ENCODE peak calls at places on chromosomes 16 and 17, in five cellular contexts. F is A549, Y is OCI-LY7, C is kidney, O is tibial nerve. A is an unnamed sample. For H3K4me1, the result is how much of the 10 kb centered on the place peaks cover.

GRCh38 chr17:75288784-75289121 is 480 bp downstream of the SLC25A19 start:
- DNase-seq in Y (peak), O (no peak), C (no peak), F (peak), A (no peak)

GRCh38 chr16:29765167-29766032 is 12.7 kb upstream of the ZG16 start:
- DNase-seq in O (no peak), F (no peak), Y (no peak), C (no peak), A (peak)

GRCh38 chr17:81508639-81509047 is 4.0 kb downstream of the ACTG1 start:
- DNase-seq in C (no peak), F (no peak), Y (peak), O (no peak), A (no peak)

GRCh38 chr17:48578616-48579560 is 738 bp upstream of the HOXB4 start:
- DNase-seq in F (no peak), Y (no peak), C (peak), O (no peak), A (no peak)

GRCh38 chr17:59331929-59332889 is 754 bp downstream of the YPEL2 start:
- DNase-seq in C (peak), O (no peak), Y (peak), F (no peak), A (peak)

GRCh38 chr17:67469208-67469980 is 92.3 kb downstream of the PITPNC1 start:
- DNase-seq in Y (no peak), F (no peak), O (no peak), C (no peak), A (no peak)

GRCh38 chr17:63024716-63025115 is 58.7 kb downstream of the TANC2 start:
- DNase-seq in C (no peak), F (no peak), Y (no peak), O (no peak), A (no peak)

GRCh38 chr17:42019509-42020404 is at the start of gene NKIRAS2:
- DNase-seq in Y (peak), C (peak), O (peak), F (peak), A (peak)

GRCh38 chr17:17789828-17790672 is 46.7 kb downstream of the SREBF1 start:
- DNase-seq in F (no peak), O (no peak), C (no peak), Y (no peak), A (peak)

GRCh38 chr17:31394544-31394943 is 3.1 kb downstream of the RAB11FIP4 start:
- DNase-seq in Y (peak), C (no peak), O (no peak), F (no peak), A (peak)

GRCh38 chr17:27818311-27819170 is 18.2 kb upstream of the NOS2 start:
- DNase-seq in C (no peak), Y (no peak), O (no peak), F (no peak), A (no peak)

DNA sequence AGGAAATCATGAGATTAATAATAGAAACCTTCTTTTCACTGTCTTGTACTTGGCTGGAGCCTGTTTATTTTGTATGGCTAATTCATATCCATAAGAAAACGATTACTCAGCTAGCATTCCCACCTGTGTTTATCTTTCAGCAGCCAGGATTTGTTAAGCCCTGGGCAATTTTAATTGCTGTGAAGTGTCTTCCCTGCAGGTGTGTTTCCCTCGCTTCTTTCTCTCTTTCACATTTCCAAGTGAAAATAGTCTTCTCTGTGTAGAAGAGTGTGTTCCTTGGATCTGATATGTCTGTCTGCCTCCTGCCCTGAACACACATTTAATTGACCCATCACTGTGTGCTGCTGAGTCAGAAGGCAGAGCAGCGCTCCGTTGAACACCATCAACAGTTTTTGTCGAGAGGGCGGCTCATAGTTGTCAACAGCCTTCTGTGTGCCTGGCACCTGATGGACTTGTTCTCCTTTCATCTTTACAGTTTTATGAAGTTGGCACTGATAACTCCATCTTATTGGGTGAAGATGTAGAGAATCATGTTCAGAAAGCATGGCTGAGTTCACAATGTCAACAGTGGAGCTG is 83.2 kb downstream of the SPECC1 start:
- DNase-seq in C (no peak), O (no peak), F (no peak), Y (no peak), A (no peak)
- H3K27ac ChIP-seq in C (peak), O (peak), F (no peak), Y (no peak), A (no peak)

GRCh38 chr16:11289202-11289601 is 8.1 kb upstream of the PRM1 start:
- DNase-seq in C (no peak), Y (no peak), O (no peak), F (no peak), A (no peak)

GRCh38 chr16:11280616-11281522 is at the start of gene PRM1:
- DNase-seq in O (no peak), C (peak), F (no peak), Y (no peak), A (no peak)

GRCh38 chr16:11278681-11279628 is 2.2 kb downstream of the PRM1 start:
- DNase-seq in F (no peak), O (no peak), C (no peak), Y (no peak), A (no peak)

GRCh38 chr16:11285842-11286241 is 4.7 kb upstream of the PRM1 start:
- DNase-seq in F (no peak), O (no peak), C (no peak), Y (no peak), A (no peak)

DNA sequence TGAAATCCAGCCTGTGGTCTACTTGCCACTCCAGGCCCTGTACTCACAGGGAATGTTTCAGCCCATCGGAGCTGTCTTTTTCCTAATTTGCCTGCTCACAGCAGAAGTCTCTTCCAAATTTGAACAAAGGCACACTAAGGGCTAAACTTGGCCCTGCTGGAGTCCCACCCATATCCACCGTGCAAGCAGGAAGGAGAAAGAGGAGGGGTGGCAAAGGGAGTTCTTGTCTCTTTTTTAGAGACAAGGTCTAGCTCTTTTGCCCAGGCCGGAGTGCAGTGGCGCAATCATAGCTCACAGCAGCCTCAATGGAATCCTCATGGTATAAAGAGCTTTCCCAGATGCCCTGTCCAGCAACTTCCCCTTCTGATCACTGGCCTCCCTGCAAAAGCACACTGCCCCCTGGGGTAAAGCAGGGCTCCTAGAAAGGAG is 2.7 kb upstream of the PRM1 start:
- DNase-seq in Y (no peak), C (peak), F (no peak), O (no peak), A (no peak)
- H3K4me1 ChIP-seq in Y (under half), C (under half), F (under half), O (under half), A (under half)

GRCh38 chr16:17365591-17366298 is 105.0 kb downstream of the XYLT1 start:
- DNase-seq in Y (no peak), F (no peak), C (no peak), O (no peak), A (no peak)

GRCh38 chr16:17364319-17365210 is 106.2 kb downstream of the XYLT1 start:
- DNase-seq in F (no peak), C (no peak), Y (no peak), O (no peak), A (peak)

GRCh38 chr16:17366299-17366961 is 104.3 kb downstream of the XYLT1 start:
- DNase-seq in F (no peak), Y (no peak), C (no peak), O (no peak), A (no peak)

GRCh38 chr16:17367034-17367433 is 103.7 kb downstream of the XYLT1 start:
- DNase-seq in Y (peak), F (no peak), C (no peak), O (no peak), A (no peak)

GRCh38 chr16:17365211-17365541 is 105.6 kb downstream of the XYLT1 start:
- DNase-seq in Y (no peak), O (no peak), F (no peak), C (no peak), A (no peak)
- H3K27ac ChIP-seq in Y (no peak), O (no peak), F (no peak), C (no peak), A (no peak)

DNA sequence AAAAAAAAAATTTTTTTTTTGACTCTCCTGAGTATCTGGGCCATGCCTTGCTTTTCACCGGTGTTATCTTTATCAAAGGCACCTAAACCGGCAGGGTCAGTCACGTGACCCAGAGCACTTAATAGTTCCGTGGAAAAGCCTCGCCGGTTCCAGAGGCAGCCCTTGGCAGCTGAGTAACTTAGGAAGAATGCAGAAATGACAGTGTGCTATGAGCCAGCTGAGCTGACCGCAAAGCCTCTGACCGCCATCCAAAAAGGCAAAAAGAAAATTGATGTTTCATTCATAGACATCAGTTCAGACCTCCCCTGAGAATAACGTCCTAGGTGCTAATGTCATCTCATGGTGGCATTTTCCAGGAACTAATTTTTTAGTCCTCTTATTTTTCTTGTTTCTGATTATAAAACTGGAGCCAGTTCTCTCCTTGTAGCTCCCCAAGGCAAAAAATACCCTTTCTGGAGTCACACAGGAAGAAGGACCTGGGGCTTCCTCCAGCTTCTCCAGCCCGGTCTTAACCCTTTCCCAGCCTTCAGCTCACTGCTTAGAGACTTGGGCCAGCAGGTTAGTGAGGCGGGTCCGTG is 122.6 kb downstream of the SOCS1 start:
- DNase-seq in O (peak), F (no peak), Y (no peak), C (peak), A (peak)
- H3K4me1 ChIP-seq in O (half or more), F (under half), Y (under half), C (under half), A (under half)

A was measured in small intestine.